ENCODE peak calls at places on chromosomes 7 and 10, in four cellular contexts. One of them, this sample, is unnamed.

GRCh38 chr10:114387784-114388183 is 16.5 kb downstream of the AFAP1L2 start:
- DNase-seq in DMS53: peak
- DNase-seq in NCI-H1092 treated with DMSO at 0.1 percent for 48 hours: no peak
- DNase-seq in T-helper 2 cell: no peak
- DNase-seq in this sample: no peak

GRCh38 chr7:156836443-156836842 is 56.5 kb downstream of the LMBR1 start:
- DNase-seq in T-helper 2 cell: no peak
- DNase-seq in DMS53: no peak
- DNase-seq in NCI-H1092 treated with DMSO at 0.1 percent for 48 hours: no peak
- DNase-seq in this sample: peak

GRCh38 chr7:101817031-101817929 is at the start of gene CUX1:
- DNase-seq in NCI-H1092 treated with DMSO at 0.1 percent for 48 hours: peak
- DNase-seq in T-helper 2 cell: no peak
- DNase-seq in DMS53: peak
- DNase-seq in this sample: no peak

GRCh38 chr7:98229991-98230745 is 18.9 kb downstream of the BHLHA15 start:
- DNase-seq in DMS53: no peak
- DNase-seq in T-helper 2 cell: no peak
- DNase-seq in NCI-H1092 treated with DMSO at 0.1 percent for 48 hours: no peak
- DNase-seq in this sample: no peak

GRCh38 chr7:27165089-27165654 is at the start of gene HOXA9:
- DNase-seq in NCI-H1092 treated with DMSO at 0.1 percent for 48 hours: no peak
- DNase-seq in T-helper 2 cell: no peak
- DNase-seq in DMS53: no peak
- DNase-seq in this sample: peak

GRCh38 chr7:150398965-150399320 is 19.8 kb downstream of the ZNF775 start:
- DNase-seq in NCI-H1092 treated with DMSO at 0.1 percent for 48 hours: no peak
- DNase-seq in T-helper 2 cell: no peak
- DNase-seq in DMS53: no peak
- DNase-seq in this sample: no peak

GRCh38 chr7:29806793-29807178 is 478 bp downstream of the WIPF3 start:
- DNase-seq in NCI-H1092 treated with DMSO at 0.1 percent for 48 hours: no peak
- DNase-seq in T-helper 2 cell: no peak
- DNase-seq in DMS53: peak
- DNase-seq in this sample: no peak

GRCh38 chr10:124436191-124436638 is 13.6 kb downstream of the NKX1-2 start:
- DNase-seq in DMS53: no peak
- DNase-seq in T-helper 2 cell: no peak
- DNase-seq in NCI-H1092 treated with DMSO at 0.1 percent for 48 hours: no peak
- DNase-seq in this sample: no peak

GRCh38 chr10:59387951-59388431 is 25.6 kb upstream of the FAM13C start:
- DNase-seq in NCI-H1092 treated with DMSO at 0.1 percent for 48 hours: no peak
- DNase-seq in T-helper 2 cell: no peak
- DNase-seq in DMS53: no peak
- DNase-seq in this sample: peak

GRCh38 chr7:151129882-151130591 is 37.5 kb downstream of the GBX1 start:
- DNase-seq in T-helper 2 cell: no peak
- DNase-seq in DMS53: no peak
- DNase-seq in NCI-H1092 treated with DMSO at 0.1 percent for 48 hours: no peak
- DNase-seq in this sample: no peak

GRCh38 chr7:73899731-73900142 is 38.8 kb downstream of the TMEM270 start:
- DNase-seq in NCI-H1092 treated with DMSO at 0.1 percent for 48 hours: no peak
- DNase-seq in DMS53: no peak
- DNase-seq in T-helper 2 cell: no peak
- DNase-seq in this sample: peak

GRCh38 chr7:157274991-157275427 is 61.8 kb upstream of the DNAJB6 start:
- DNase-seq in NCI-H1092 treated with DMSO at 0.1 percent for 48 hours: no peak
- DNase-seq in T-helper 2 cell: no peak
- DNase-seq in DMS53: no peak
- DNase-seq in this sample: peak

GRCh38 chr10:5563991-5564536 is 39.3 kb downstream of the CALML3 start:
- DNase-seq in NCI-H1092 treated with DMSO at 0.1 percent for 48 hours: no peak
- DNase-seq in T-helper 2 cell: no peak
- DNase-seq in DMS53: no peak
- DNase-seq in this sample: peak

GRCh38 chr7:70695804-70696104 is 436.2 kb upstream of the GALNT17 start:
- DNase-seq in NCI-H1092 treated with DMSO at 0.1 percent for 48 hours: peak
- DNase-seq in T-helper 2 cell: no peak
- DNase-seq in DMS53: no peak
- DNase-seq in this sample: no peak

GRCh38 chr10:54614062-54614461 is 187.0 kb downstream of the PCDH15 start:
- DNase-seq in T-helper 2 cell: no peak
- DNase-seq in DMS53: no peak
- DNase-seq in NCI-H1092 treated with DMSO at 0.1 percent for 48 hours: no peak
- DNase-seq in this sample: peak

GRCh38 chr10:3270597-3270996 is 98.0 kb upstream of the PITRM1 start:
- DNase-seq in T-helper 2 cell: no peak
- DNase-seq in DMS53: no peak
- DNase-seq in NCI-H1092 treated with DMSO at 0.1 percent for 48 hours: no peak
- DNase-seq in this sample: no peak

This sample was measured in fibroblast of mammary gland.